ENCODE peak calls at places on chromosomes 6 and 20, in eight cellular contexts. K, U, B, G, F, J, L and T are unnamed samples.
A peak's percentile ranks its signal among the peaks of the same experiment; 100 is the strongest.

GRCh38 chr6:86477510-86478166 is 459.7 kb upstream of the HTR1E start:
- DNase-seq in U (peak; percentile 70), J (no peak), K (peak; percentile 12), G (no peak), F (no peak), B (no peak), L (no peak), T (peak; percentile 17)

GRCh38 chr6:3341467-3341866 is 82.7 kb downstream of the PSMG4 start:
- DNase-seq in K (no peak), F (peak; percentile 56), J (no peak), L (peak; percentile 90), U (peak; percentile 69), G (no peak), B (no peak), T (no peak)

GRCh38 chr20:56636701-56637100 is 7.6 kb downstream of the TFAP2C start:
- DNase-seq in J (no peak), G (no peak), F (no peak), B (peak; percentile 92), L (no peak), U (no peak), K (no peak), T (no peak)

GRCh38 chr6:40932366-40932765 is 106.7 kb downstream of the UNC5CL start:
- DNase-seq in F (no peak), K (no peak), U (no peak), L (no peak), J (no peak), G (no peak), B (no peak), T (no peak)

GRCh38 chr6:44176935-44177509 is 18.4 kb downstream of the CAPN11 start:
- DNase-seq in F (no peak), G (no peak), U (no peak), B (no peak), K (no peak), L (no peak), J (no peak), T (peak; percentile 80)

GRCh38 chr6:30154709-30155521 is 6.1 kb downstream of the TRIM10 start:
- DNase-seq in F (peak; percentile 30), U (no peak), K (peak; percentile 25), G (no peak), B (peak; percentile 61), J (no peak), L (peak; percentile 84), T (no peak)

GRCh38 chr6:30361661-30362060 is 16.7 kb downstream of the RPP21 start:
- DNase-seq in K (no peak), B (no peak), J (no peak), U (no peak), L (no peak), G (no peak), F (no peak), T (no peak)

GRCh38 chr6:4814212-4814611 is 38.0 kb downstream of the CDYL start:
- DNase-seq in J (no peak), B (no peak), K (no peak), F (no peak), U (no peak), G (no peak), L (no peak), T (peak; percentile 54)

GRCh38 chr6:107435798-107436197 is 23.6 kb downstream of the PDSS2 start:
- DNase-seq in G (no peak), J (no peak), F (no peak), B (no peak), K (no peak), U (no peak), L (peak; percentile 29), T (no peak)

GRCh38 chr6:30156262-30156599 is 4.8 kb downstream of the TRIM10 start:
- DNase-seq in G (peak; percentile 38), L (peak; percentile 72), J (no peak), B (peak; percentile 51), F (peak; percentile 23), U (no peak), K (peak; percentile 67), T (no peak)

GRCh38 chr6:163346529-163346961 is 68.0 kb upstream of the QKI start:
- DNase-seq in K (no peak), F (no peak), L (no peak), G (no peak), U (peak; percentile 34), B (no peak), J (no peak), T (no peak)

GRCh38 chr20:44961868-44962267 is 1.7 kb upstream of the TOMM34 start:
- DNase-seq in J (no peak), K (no peak), G (no peak), F (peak; percentile 35), L (no peak), U (no peak), B (peak; percentile 45), T (no peak)

GRCh38 chr20:44717986-44718385 is 2.8 kb downstream of the CCN5 start:
- DNase-seq in K (no peak), B (no peak), L (no peak), G (no peak), F (no peak), U (peak; percentile 37), J (no peak), T (no peak)

GRCh38 chr20:48772183-48772976 is 55.4 kb downstream of the PREX1 start:
- DNase-seq in L (no peak), U (no peak), G (peak; percentile 53), K (peak; percentile 73), B (no peak), F (peak; percentile 60), J (peak; percentile 41), T (peak; percentile 41)

GRCh38 chr20:63009988-63010769 is 3.4 kb upstream of the BHLHE23 start:
- DNase-seq in K (no peak), U (no peak), G (no peak), J (no peak), B (no peak), L (no peak), F (no peak), T (peak; percentile 99)
- H3K4me3 ChIP-seq in K (no peak overlapping the region), U (no peak overlapping the region), G (no peak overlapping the region), J (no peak overlapping the region), B (no peak overlapping the region), L (no peak overlapping the region), F (no peak overlapping the region), T (peak overlapping the region; percentile 70)

DNA sequence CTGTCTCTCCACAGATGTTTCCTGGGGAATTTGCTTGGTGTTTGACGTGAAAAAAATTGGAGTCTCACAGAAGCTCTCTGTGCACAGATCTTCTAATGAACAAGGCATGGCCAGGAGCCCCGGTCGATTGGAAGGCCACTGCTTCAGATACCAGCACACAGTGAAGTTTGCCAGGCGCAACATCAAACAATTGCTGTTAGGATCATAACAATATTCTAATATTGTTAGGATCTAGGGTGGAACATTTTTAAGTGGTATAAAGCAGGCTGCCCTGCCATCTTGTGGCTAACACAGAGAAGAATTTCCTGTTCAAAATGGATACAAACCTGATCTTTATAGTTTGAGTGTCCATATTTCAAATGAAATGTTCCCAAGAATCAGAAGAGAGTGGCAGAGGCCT is 64.1 kb downstream of the C6orf118 start:
- DNase-seq in K (no peak), U (peak; percentile 27), L (peak; percentile 63), G (no peak), F (no peak), J (peak; percentile 1), B (no peak), T (no peak)
- TF ChIP-seq CTCF in K (no peak), U (peak; percentile 65), L (peak; percentile 42), G (no peak), F (peak; percentile 14), J (peak; percentile 66), B (peak; percentile 42), T (no peak)

GRCh38 chr20:1469306-1469905 is 2.8 kb upstream of the NSFL1C start:
- DNase-seq in G (no peak), J (no peak), U (no peak), L (no peak), F (no peak), B (no peak), K (no peak), T (no peak)
- H3K4me3 ChIP-seq in G (no peak overlapping the region), J (no peak overlapping the region), U (no peak overlapping the region), L (peak overlapping the region; percentile 15), F (no peak overlapping the region), B (no peak overlapping the region), K (no peak overlapping the region), T (no peak overlapping the region)

GRCh38 chr6:73666393-73666792 is 12.6 kb upstream of the SLC17A5 start:
- DNase-seq in U (no peak), L (peak; percentile 62), J (no peak), B (no peak), G (no peak), K (no peak), F (no peak), T (no peak)
- TF ChIP-seq CTCF in U (no peak), L (no peak), J (no peak), B (no peak), G (no peak), K (no peak), F (no peak), T (no peak)

GRCh38 chr6:12163149-12163548 is 127.0 kb upstream of the EDN1 start:
- DNase-seq in L (no peak), F (no peak), J (no peak), B (no peak), U (no peak), G (no peak), K (no peak), T (peak; percentile 69)
- H3K4me3 ChIP-seq in L (no peak overlapping the region), F (no peak overlapping the region), J (no peak overlapping the region), B (no peak overlapping the region), U (no peak overlapping the region), G (no peak overlapping the region), K (no peak overlapping the region), T (no peak overlapping the region)